ENCODE peak calls at places on chromosome 18, in ten cellular contexts. W, J, G, Z, D, I, H, O, F and A are unnamed samples.

GRCh38 chr18:58970943-58971799 is 106.5 kb downstream of the ZNF532 start:
- DNase-seq in W (no peak), J (no peak), G (no peak), Z (no peak), D (no peak), I (no peak), H (no peak), O (no peak), F (no peak), A (no peak)

GRCh38 chr18:14964002-14964401 is 216.0 kb downstream of the ANKRD30B start:
- DNase-seq in W (no peak), J (no peak), G (no peak), Z (no peak), D (no peak), I (no peak), H (no peak), O (no peak), F (no peak), A (no peak)

GRCh38 chr18:61591200-61591719 is 258.0 kb downstream of the CDH20 start:
- DNase-seq in W (no peak), J (no peak), G (no peak), Z (no peak), D (no peak), I (no peak), H (no peak), O (no peak), F (no peak), A (no peak)

GRCh38 chr18:55522011-55522410 is 66.0 kb downstream of the TCF4 start:
- DNase-seq in W (peak), J (no peak), G (no peak), Z (no peak), D (no peak), I (no peak), H (no peak), O (peak), F (peak), A (no peak)

GRCh38 chr18:10015941-10016819 is 102.4 kb downstream of the VAPA start:
- DNase-seq in W (peak), J (no peak), G (no peak), Z (peak), D (no peak), I (no peak), H (no peak), O (peak), F (no peak), A (no peak)

GRCh38 chr18:68219867-68220266 is 495.0 kb downstream of the TMX3 start:
- DNase-seq in W (no peak), J (no peak), G (no peak), Z (peak), D (no peak), I (no peak), H (no peak), O (no peak), F (no peak), A (no peak)

GRCh38 chr18:50218432-50219197 is 23.7 kb upstream of the MYO5B start:
- DNase-seq in W (peak), J (no peak), G (peak), Z (no peak), D (no peak), I (no peak), H (peak), O (peak), F (peak), A (no peak)

GRCh38 chr18:72867721-72868665 is at the start of gene NETO1:
- DNase-seq in W (peak), J (no peak), G (no peak), Z (no peak), D (no peak), I (no peak), H (no peak), O (peak), F (no peak), A (no peak)

GRCh38 chr18:45753251-45753650 is 29.3 kb downstream of the SLC14A1 start:
- DNase-seq in W (no peak), J (no peak), G (no peak), Z (no peak), D (no peak), I (no peak), H (no peak), O (no peak), F (no peak), A (no peak)

GRCh38 chr18:72375628-72376027 is 168.5 kb downstream of the CBLN2 start:
- DNase-seq in W (peak), J (no peak), G (no peak), Z (no peak), D (no peak), I (no peak), H (no peak), O (no peak), F (no peak), A (no peak)

GRCh38 chr18:9631814-9632496 is 17.6 kb upstream of the PPP4R1 start:
- DNase-seq in W (no peak), J (no peak), G (no peak), Z (peak), D (no peak), I (peak), H (no peak), O (no peak), F (no peak), A (no peak)